ENCODE peak calls at places on chromosomes 4 and X, in six cellular contexts. V is SK-N-MC, I is tibial nerve, U is pancreas, B is breast epithelium, O is endothelial cell of umbilical vein. R is an unnamed sample. For H3K9me3, the result is how much of the 10 kb centered on the place peaks cover.

GRCh38 chr4:62952366-62952765 is 1456.9 kb downstream of the TECRL start:
- DNase-seq in V (no peak), I (no peak), U (no peak), B (no peak), O (no peak), R (no peak)

GRCh38 chrX:38061335-38061734 is 55.0 kb downstream of the SYTL5 start:
- DNase-seq in V (no peak), I (no peak), U (no peak), B (no peak), O (peak), R (no peak)

GRCh38 chr4:13559414-13559813 is 15.1 kb upstream of the NKX3-2 start:
- DNase-seq in V (no peak), I (no peak), U (no peak), B (no peak), O (no peak), R (no peak)

GRCh38 chrX:63418211-63418610 is 67.1 kb upstream of the SPIN4 start:
- DNase-seq in V (no peak), I (no peak), U (no peak), B (no peak), O (no peak), R (no peak)

GRCh38 chr4:77308843-77309242 is 151.8 kb downstream of the CCNG2 start:
- DNase-seq in V (no peak), I (no peak), U (no peak), B (no peak), O (peak), R (no peak)

GRCh38 chrX:154748712-154749339 is 2.1 kb downstream of the GAB3 start:
- DNase-seq in V (no peak), I (no peak), U (no peak), B (no peak), O (peak), R (peak)

GRCh38 chr4:175947117-175947722 is 118.4 kb upstream of the WDR17 start:
- DNase-seq in V (peak), I (no peak), U (no peak), B (no peak), O (peak), R (no peak)

GRCh38 chr4:66475596-66475995 is 805.3 kb upstream of the EPHA5 start:
- DNase-seq in V (no peak), I (no peak), U (no peak), B (no peak), O (no peak), R (no peak)

GRCh38 chr4:138107023-138107422 is 135.1 kb downstream of the SLC7A11 start:
- DNase-seq in V (no peak), I (no peak), U (no peak), B (no peak), O (no peak), R (no peak)

GRCh38 chr4:85489273-85489672 is 14.3 kb downstream of the ARHGAP24 start:
- DNase-seq in V (no peak), I (no peak), U (no peak), B (no peak), O (no peak), R (no peak)

GRCh38 chr4:169079942-169080827 is 70.1 kb upstream of the CBR4 start:
- DNase-seq in V (peak), I (peak), U (no peak), B (no peak), O (peak), R (no peak)

GRCh38 chr4:102616661-102617060 is 115.5 kb downstream of the NFKB1 start:
- DNase-seq in V (no peak), I (no peak), U (no peak), B (no peak), O (peak), R (no peak)

GRCh38 chrX:122363112-122363511 is 821.0 kb upstream of the GRIA3 start:
- DNase-seq in V (no peak), I (no peak), U (no peak), B (no peak), O (no peak), R (no peak)

DNA sequence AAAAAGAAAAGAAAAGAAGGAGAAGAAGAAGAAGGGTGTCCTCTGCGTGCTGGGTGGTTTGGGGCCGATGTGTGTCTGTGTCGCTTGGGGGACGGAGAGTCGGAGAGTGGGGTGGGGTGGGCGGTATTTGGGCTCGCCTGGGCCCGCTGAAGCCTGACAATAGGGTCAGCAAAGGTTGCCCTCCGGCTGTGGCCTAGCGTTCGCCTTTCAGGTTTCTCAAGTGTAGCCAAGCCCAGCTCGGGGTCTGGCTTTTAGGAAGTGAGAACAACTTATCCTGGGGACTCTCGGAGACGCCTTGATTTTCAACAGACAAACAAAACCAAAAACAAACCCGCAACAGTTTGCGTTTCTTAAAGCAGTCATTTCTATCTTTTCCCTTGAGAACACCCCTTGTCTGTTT is 4.1 kb upstream of the SOX3 start:
- DNase-seq in V (no peak), I (no peak), U (no peak), B (no peak), O (no peak), R (no peak)
- H3K9me3 ChIP-seq in V (under half), I (under half), U (under half), B (under half), O (under half), R (under half)

DNA sequence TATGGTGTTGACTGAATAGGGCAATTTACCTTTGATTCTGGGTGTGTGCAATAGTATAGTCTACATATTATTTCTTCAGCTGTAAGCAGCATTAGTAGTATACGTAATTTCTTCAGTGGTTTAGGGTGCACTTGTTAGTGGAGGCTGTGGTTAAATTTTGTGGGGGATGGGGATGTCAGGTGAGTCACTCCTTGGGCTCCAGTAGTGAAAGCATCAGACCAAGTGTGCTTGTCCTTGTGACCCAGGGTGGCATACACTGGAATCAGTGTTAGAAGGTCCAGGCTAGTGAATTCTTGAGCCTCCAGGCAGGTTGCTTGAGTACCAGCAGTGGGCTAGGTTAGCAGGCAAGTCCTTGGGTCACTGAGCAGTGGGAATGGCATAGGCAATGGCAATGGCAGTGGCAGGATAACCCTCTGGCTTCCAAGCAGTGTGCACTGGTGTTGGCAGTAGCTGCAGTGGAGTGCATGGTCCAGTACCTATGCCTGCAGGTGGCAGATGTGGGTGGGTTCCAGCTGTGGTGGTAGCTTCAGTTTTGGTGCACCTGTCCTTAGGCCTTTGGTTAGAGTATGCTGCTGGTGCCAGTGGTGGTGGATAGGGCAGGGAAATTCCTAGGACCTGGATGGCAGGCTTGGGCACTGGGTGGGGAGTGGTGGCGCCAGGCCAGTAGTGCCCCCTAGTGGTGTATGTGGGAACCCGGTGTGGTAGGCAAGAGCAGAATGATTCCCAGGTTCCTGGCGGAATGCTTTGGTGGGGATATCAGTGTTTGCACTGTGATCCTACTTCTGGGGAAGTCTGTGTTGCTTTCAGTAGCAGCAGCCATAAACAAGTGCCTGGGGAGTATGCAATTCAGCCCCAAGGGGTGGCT is 531.0 kb downstream of the SMARCA1 start:
- DNase-seq in V (no peak), I (no peak), U (no peak), B (no peak), O (no peak), R (no peak)
- H3K9me3 ChIP-seq in V (under half), I (under half), U (under half), B (under half), O (under half), R (under half)

GRCh38 chr4:85951-86350 is 32.8 kb downstream of the ZNF595 start:
- DNase-seq in V (no peak), I (no peak), U (no peak), B (no peak), O (no peak), R (no peak)
- H3K9me3 ChIP-seq in V (under half), I (under half), U (under half), B (half or more), O (under half), R (under half)

GRCh38 chr4:30350288-30350687 is 369.9 kb upstream of the PCDH7 start:
- DNase-seq in V (no peak), I (no peak), U (no peak), B (no peak), O (no peak), R (no peak)
- H3K9me3 ChIP-seq in V (under half), I (under half), U (under half), B (under half), O (under half), R (under half)

GRCh38 chr4:453267-453666 is 45.7 kb downstream of the ZNF721 start:
- DNase-seq in V (no peak), I (no peak), U (no peak), B (no peak), O (no peak), R (no peak)
- H3K9me3 ChIP-seq in V (half or more), I (under half), U (under half), B (half or more), O (under half), R (half or more)

GRCh38 chr4:1252928-1253492 is 4.1 kb upstream of the CTBP1 start:
- DNase-seq in V (no peak), I (no peak), U (no peak), B (no peak), O (no peak), R (no peak)
- H3K9me3 ChIP-seq in V (under half), I (under half), U (under half), B (under half), O (under half), R (under half)

GRCh38 chr4:24937176-24937575 is 24.3 kb upstream of the CCDC149 start:
- DNase-seq in V (no peak), I (no peak), U (no peak), B (no peak), O (no peak), R (no peak)
- H3K9me3 ChIP-seq in V (under half), I (under half), U (under half), B (under half), O (under half), R (under half)

DNA sequence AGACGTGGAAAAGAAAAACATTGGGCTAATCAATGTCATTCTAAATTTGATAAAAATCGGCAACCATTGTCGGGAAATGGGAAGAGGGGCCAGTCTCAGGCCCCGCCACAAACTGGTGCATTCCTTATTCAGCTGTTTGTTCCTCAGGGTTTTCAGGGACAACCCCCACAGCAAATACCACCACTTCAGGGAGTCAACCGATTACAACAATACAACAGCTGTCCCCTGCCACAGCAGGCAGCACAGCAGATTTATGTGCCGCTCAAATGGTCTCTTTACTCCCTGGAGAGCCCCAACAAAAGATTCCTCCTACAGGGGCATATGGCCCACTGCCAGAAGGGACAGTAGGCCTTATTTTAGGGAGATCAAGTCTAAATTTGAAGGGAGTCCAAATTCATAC is 61.9 kb downstream of the ZNF732 start:
- DNase-seq in V (no peak), I (no peak), U (no peak), B (no peak), O (no peak), R (no peak)
- H3K9me3 ChIP-seq in V (under half), I (under half), U (under half), B (under half), O (under half), R (under half)

GRCh38 chr4:148415500-148415899 is 26.7 kb downstream of the NR3C2 start:
- DNase-seq in V (no peak), I (no peak), U (no peak), B (no peak), O (peak), R (no peak)

GRCh38 chr4:148412460-148412859 is 29.8 kb downstream of the NR3C2 start:
- DNase-seq in V (no peak), I (no peak), U (no peak), B (no peak), O (no peak), R (no peak)
- H3K9me3 ChIP-seq in V (under half), I (under half), U (under half), B (under half), O (under half), R (under half)

GRCh38 chrX:81728622-81729021 is 526.7 kb downstream of the SH3BGRL start:
- DNase-seq in V (no peak), I (no peak), U (no peak), B (no peak), O (no peak), R (no peak)

GRCh38 chrX:81729269-81729777 is 527.4 kb downstream of the SH3BGRL start:
- DNase-seq in V (no peak), I (no peak), U (no peak), B (no peak), O (no peak), R (no peak)
- H3K9me3 ChIP-seq in V (under half), I (under half), U (under half), B (under half), O (under half), R (under half)